ENCODE peak calls at places on chromosomes 3 and 15, in five cellular contexts. S, Y, V, L and P are unnamed samples. For H3K4me1, the result is how much of the 10 kb centered on the place peaks cover.

GRCh38 chr15:44736261-44736765 is at the start of gene TRIM69:
- DNase-seq in Y (no peak), S (no peak), L (no peak), V (no peak), P (peak)

GRCh38 chr3:12286927-12287726 is 1.7 kb upstream of the PPARG start:
- DNase-seq in S (no peak), V (peak), Y (no peak), L (no peak), P (no peak)

GRCh38 chr3:177781686-177782161 is 584.4 kb upstream of the TBL1XR1 start:
- DNase-seq in S (no peak), V (peak), Y (no peak), L (peak), P (no peak)

GRCh38 chr3:173502983-173503568 is 105.5 kb downstream of the NLGN1 start:
- DNase-seq in S (no peak), V (no peak), L (peak), Y (no peak), P (no peak)

GRCh38 chr15:79475312-79475711 is 43.2 kb downstream of the MINAR1 start:
- DNase-seq in S (peak), L (peak), V (no peak), Y (no peak), P (no peak)

GRCh38 chr3:106428565-106428994 is 559.8 kb upstream of the CBLB start:
- DNase-seq in L (peak), Y (no peak), V (no peak), S (peak), P (no peak)

GRCh38 chr15:43251185-43251862 is 15.4 kb downstream of the TGM5 start:
- DNase-seq in S (no peak), Y (no peak), L (no peak), V (no peak), P (no peak)

GRCh38 chr3:39346785-39347585 is 17.5 kb downstream of the CCR8 start:
- DNase-seq in V (no peak), L (no peak), Y (no peak), S (no peak), P (no peak)

GRCh38 chr3:53155763-53156162 is 5.2 kb upstream of the PRKCD start:
- DNase-seq in Y (no peak), S (peak), V (no peak), L (no peak), P (no peak)

GRCh38 chr15:76185716-76186115 is 125.6 kb downstream of the ETFA start:
- DNase-seq in S (peak), L (peak), V (peak), Y (no peak), P (no peak)

GRCh38 chr3:33062814-33063346 is 34.1 kb downstream of the GLB1 start:
- DNase-seq in V (no peak), S (no peak), L (no peak), Y (no peak), P (no peak)

GRCh38 chr3:66344846-66345578 is 124.2 kb downstream of the SLC25A26 start:
- DNase-seq in L (no peak), V (no peak), S (no peak), Y (no peak), P (no peak)

GRCh38 chr15:80308002-80308401 is 56.0 kb upstream of the CTXND1 start:
- DNase-seq in S (no peak), L (no peak), V (no peak), Y (no peak), P (no peak)

GRCh38 chr3:100140976-100141375 is 26.7 kb upstream of the FILIP1L start:
- DNase-seq in L (no peak), S (no peak), Y (no peak), V (no peak), P (no peak)

GRCh38 chr15:40873625-40874561 is at the start of gene RHOV:
- DNase-seq in Y (peak), S (peak), V (peak), L (peak), P (peak)

GRCh38 chr3:183265713-183266417 is 12.8 kb downstream of the B3GNT5 start:
- DNase-seq in Y (no peak), L (peak), S (peak), V (no peak), P (no peak)

GRCh38 chr15:65006876-65007275 is 17.2 kb upstream of the SPG21 start:
- DNase-seq in L (no peak), V (no peak), S (no peak), Y (no peak), P (no peak)

GRCh38 chr3:99834584-99834957 is 16.9 kb downstream of the CMSS1 start:
- DNase-seq in S (no peak), L (no peak), Y (no peak), V (no peak), P (no peak)

GRCh38 chr3:48990636-48991421 is 788 bp downstream of the P4HTM start:
- DNase-seq in V (peak), L (no peak), S (no peak), Y (peak), P (peak)

GRCh38 chr15:77525411-77525811 is 104.7 kb downstream of the HMG20A start:
- DNase-seq in L (no peak), Y (no peak), V (no peak), S (no peak), P (no peak)

GRCh38 chr15:81848701-81849100 is 197.1 kb downstream of the MEX3B start:
- DNase-seq in Y (no peak), L (no peak), V (no peak), S (no peak), P (no peak)

GRCh38 chr3:133868166-133868565 is 27.5 kb downstream of the RAB6B start:
- DNase-seq in V (peak), S (no peak), Y (no peak), L (no peak), P (no peak)

GRCh38 chr15:37045859-37046318 is 54.5 kb downstream of the MEIS2 start:
- DNase-seq in L (no peak), V (no peak), S (no peak), Y (no peak), P (no peak)

GRCh38 chr15:60840703-60841411 is 361.9 kb upstream of the ICE2 start:
- DNase-seq in V (peak), S (no peak), Y (peak), L (no peak), P (peak)

GRCh38 chr15:69400850-69401249 is 13.3 kb upstream of the KIF23 start:
- DNase-seq in S (no peak), V (no peak), L (no peak), Y (no peak), P (no peak)

GRCh38 chr15:68609618-68610017 is 30.8 kb downstream of the CORO2B start:
- DNase-seq in V (no peak), L (no peak), S (no peak), Y (no peak), P (no peak)

GRCh38 chr15:55742927-55743614 is at the start of gene PRTG:
- DNase-seq in Y (no peak), S (peak), V (peak), L (peak), P (no peak)

GRCh38 chr15:55741592-55742497 is 1.1 kb downstream of the PRTG start:
- DNase-seq in Y (no peak), V (peak), L (no peak), S (peak), P (no peak)

GRCh38 chr15:55742498-55742926 is 440 bp downstream of the PRTG start:
- DNase-seq in Y (no peak), S (no peak), L (peak), V (peak), P (no peak)

GRCh38 chr15:55744026-55744655 is 1.2 kb upstream of the PRTG start:
- DNase-seq in V (no peak), S (no peak), Y (no peak), L (no peak), P (no peak)

GRCh38 chr15:55743615-55743978 is 645 bp upstream of the PRTG start:
- DNase-seq in Y (no peak), S (no peak), V (no peak), L (no peak), P (no peak)
- H3K4me3 ChIP-seq in Y (no peak), S (no peak), V (peak), L (peak), P (no peak)

GRCh38 chr3:181006541-181006940 is 17.0 kb upstream of the DNAJC19 start:
- DNase-seq in L (no peak), Y (no peak), S (no peak), V (no peak), P (no peak)
- H3K4me1 ChIP-seq in L (under half), Y (under half), S (under half), V (under half), P (under half)

GRCh38 chr3:101939391-101939790 is 90.1 kb downstream of the NFKBIZ start:
- DNase-seq in Y (no peak), L (peak), S (no peak), V (no peak), P (no peak)

GRCh38 chr3:101940521-101940992 is 91.2 kb downstream of the NFKBIZ start:
- DNase-seq in S (peak), L (peak), V (peak), Y (no peak), P (peak)

GRCh38 chr3:101938262-101938847 is 89.0 kb downstream of the NFKBIZ start:
- DNase-seq in V (no peak), Y (no peak), S (no peak), L (no peak), P (peak)

GRCh38 chr3:101935081-101935480 is 85.8 kb downstream of the NFKBIZ start:
- DNase-seq in L (no peak), V (no peak), S (peak), Y (no peak), P (no peak)

DNA sequence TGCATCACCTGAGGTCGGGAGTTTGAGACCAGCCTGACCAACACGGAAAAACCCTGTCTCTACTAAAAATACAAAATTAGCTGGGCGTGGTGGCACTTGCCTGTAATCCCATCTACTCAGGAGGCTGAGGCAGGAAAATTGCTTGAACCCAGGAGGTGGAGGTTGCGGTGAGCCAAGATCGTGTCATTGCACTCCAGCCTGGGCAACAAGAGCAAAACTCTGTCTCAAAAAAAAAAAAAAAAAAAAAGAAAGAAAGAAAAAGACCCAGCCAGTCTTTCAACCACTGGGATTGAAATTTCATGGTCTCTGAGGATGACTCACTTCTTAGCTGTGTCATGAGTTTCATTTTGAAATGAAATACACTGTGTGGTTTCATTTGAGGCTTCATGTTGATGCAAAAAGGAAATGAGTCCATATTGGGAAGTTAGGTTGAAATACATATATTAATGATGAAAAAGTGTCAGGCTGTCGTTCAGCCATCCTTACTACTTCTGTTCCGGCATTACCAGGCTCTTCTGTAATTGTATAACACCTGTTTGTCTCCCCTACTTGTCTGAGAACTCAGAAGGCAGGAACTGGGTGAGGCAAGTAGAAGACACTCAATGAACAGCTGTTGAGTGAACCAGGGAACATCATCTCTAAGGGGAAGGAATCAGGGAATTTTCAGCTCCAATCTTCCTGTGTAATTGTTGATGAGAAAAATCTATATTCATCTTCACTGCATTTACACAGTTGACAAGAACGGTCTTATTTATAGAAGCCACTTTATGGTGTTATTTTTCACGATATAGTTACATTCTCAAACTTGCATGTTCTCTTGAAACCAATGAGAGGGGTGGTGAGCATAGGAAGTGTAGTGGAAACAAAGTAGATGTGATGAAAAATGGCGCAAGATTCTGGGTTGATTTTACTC is 87.4 kb downstream of the NFKBIZ start:
- DNase-seq in V (no peak), Y (no peak), S (peak), L (peak), P (peak)
- H3K4me3 ChIP-seq in V (no peak), Y (no peak), S (no peak), L (no peak), P (peak)

GRCh38 chr15:66293085-66293418 is 316 bp upstream of the DIS3L start:
- DNase-seq in Y (no peak), S (no peak), V (no peak), L (no peak), P (no peak)

GRCh38 chr15:66292261-66293084 is 895 bp upstream of the DIS3L start:
- DNase-seq in Y (no peak), S (no peak), V (no peak), L (no peak), P (no peak)

GRCh38 chr15:66290518-66290917 is 2.9 kb upstream of the DIS3L start:
- DNase-seq in V (no peak), L (no peak), S (peak), Y (no peak), P (no peak)

GRCh38 chr15:66293419-66294156 is at the start of gene DIS3L:
- DNase-seq in L (peak), V (peak), Y (peak), S (peak), P (peak)

DNA sequence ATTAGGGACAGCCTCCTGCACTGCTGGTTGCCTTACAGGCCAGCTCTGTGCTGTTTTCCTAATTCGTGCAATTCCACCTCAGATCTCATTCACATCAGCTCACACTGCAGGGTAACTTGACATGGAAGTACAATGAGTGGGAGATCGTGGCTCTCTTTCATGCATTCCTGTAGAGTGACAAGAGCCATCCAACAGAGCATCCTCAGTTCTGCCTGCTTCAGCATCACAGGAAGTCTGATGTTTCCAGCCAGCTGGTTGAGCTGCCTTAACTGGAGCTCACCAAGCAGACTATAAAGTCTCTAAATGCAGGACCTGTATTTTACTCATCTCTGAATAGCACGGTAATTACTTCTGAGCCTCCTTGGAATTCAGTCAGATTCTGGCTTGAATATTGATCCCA is 1.6 kb upstream of the DIS3L start:
- DNase-seq in L (no peak), Y (no peak), V (no peak), S (peak), P (no peak)
- H3K4me1 ChIP-seq in L (under half), Y (under half), V (under half), S (under half), P (under half)

DNA sequence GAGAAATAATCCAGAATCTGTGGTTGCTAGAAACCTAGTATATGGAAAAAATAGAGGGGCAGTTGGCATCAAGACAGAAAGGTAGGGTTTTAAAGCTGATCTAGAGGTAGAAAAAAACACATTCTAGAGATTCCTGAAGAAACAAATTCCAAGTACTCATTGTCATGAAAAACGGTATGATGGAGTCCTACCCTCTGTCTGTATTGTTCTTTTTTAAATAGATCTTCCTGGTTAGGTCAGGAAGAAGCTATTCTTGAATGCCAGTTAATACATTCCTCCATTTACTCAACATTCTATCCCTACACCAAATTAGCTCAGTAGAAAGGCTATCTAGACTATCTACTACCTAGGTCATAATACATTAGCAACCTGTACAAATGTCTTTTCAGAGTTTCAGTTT is 364.7 kb downstream of the FHIT start:
- DNase-seq in L (no peak), S (no peak), V (no peak), Y (no peak), P (no peak)
- H3K4me3 ChIP-seq in L (no peak), S (no peak), V (no peak), Y (no peak), P (no peak)

GRCh38 chr3:50323092-50323600 is 601 bp upstream of the HYAL2 start:
- DNase-seq in V (no peak), Y (no peak), S (no peak), L (no peak), P (no peak)

GRCh38 chr3:50321844-50322385 is 630 bp downstream of the HYAL2 start:
- DNase-seq in V (no peak), S (no peak), L (no peak), Y (no peak), P (no peak)

GRCh38 chr3:50323614-50324199 is 1.2 kb upstream of the HYAL2 start:
- DNase-seq in L (no peak), Y (no peak), S (no peak), V (no peak), P (no peak)

GRCh38 chr3:50321146-50321843 is 1.2 kb downstream of the HYAL2 start:
- DNase-seq in L (peak), V (peak), S (peak), Y (peak), P (peak)

DNA sequence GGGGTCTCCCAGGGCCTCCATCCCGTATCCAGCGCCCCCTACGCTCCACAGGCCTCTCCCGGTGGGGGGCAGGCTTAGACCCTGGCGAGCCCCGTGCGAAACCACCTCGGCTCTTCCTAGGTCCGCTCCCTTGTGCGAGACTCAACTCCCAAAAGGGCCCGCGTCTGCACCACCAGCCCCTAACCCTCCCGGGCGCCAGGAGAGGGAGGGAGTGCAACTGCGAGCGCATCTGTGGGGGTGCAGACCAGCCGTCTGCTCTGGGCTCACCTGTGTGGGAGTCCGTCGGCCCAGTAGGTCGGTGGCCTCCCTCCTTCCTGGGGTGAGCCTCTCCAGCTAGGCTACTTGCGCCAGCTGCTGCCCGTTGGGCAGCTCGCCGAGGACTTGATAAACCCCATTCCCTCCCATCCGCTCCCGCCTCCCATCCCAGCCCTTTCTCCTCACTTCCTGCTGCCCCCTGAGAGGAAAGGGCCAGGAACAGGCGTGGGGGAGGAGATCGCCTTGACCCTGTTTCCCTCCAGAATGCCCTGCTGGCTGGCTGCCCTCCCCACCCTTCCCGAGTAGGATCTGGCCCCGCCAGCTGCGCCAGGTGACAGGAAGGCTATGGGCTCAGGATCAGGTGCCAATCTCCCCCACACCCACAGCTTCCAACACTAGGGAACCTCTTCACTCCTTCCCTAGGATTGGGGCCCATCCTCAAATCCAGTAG is at the start of gene HYAL2:
- DNase-seq in S (no peak), Y (no peak), V (no peak), L (no peak), P (no peak)
- H3K4me1 ChIP-seq in S (under half), Y (under half), V (under half), L (under half), P (under half)

GRCh38 chr3:138082085-138082991 is 33.1 kb downstream of the DZIP1L start:
- DNase-seq in S (peak), Y (no peak), L (peak), V (no peak), P (no peak)
- H3K4me3 ChIP-seq in S (no peak), Y (no peak), L (peak), V (no peak), P (no peak)

GRCh38 chr15:85583404-85584390 is 203.3 kb downstream of the AKAP13 start:
- DNase-seq in V (no peak), L (peak), S (peak), Y (peak), P (no peak)

GRCh38 chr15:85580914-85581313 is 200.5 kb downstream of the AKAP13 start:
- DNase-seq in Y (peak), S (no peak), V (no peak), L (no peak), P (peak)

GRCh38 chr15:85582076-85582718 is 201.8 kb downstream of the AKAP13 start:
- DNase-seq in S (no peak), V (no peak), L (peak), Y (no peak), P (peak)

GRCh38 chr15:85581495-85581894 is 201.1 kb downstream of the AKAP13 start:
- DNase-seq in S (no peak), V (no peak), Y (no peak), L (no peak), P (peak)

DNA sequence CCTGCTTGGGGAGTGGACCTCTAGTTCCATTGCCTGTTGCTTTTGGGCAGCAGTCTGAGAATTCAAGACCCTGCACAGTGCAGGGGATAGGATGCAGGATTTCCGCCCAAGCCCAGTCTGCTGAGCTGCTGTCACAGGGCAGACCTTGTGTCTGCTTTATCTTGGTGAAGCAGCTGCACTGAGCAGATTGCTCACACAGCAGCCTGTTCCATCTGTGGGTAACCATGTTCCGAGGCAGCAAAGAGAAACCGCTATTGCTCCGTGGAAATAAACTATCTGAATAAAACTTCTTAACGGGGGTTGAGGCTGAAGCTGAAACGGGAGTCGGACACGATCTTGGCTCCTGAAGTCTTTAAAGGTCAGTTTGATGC is 202.3 kb downstream of the AKAP13 start:
- DNase-seq in Y (peak), S (no peak), L (peak), V (no peak), P (peak)
- H3K4me1 ChIP-seq in Y (under half), S (under half), L (under half), V (under half), P (under half)